ENCODE peak calls at places on chromosome 11, in four cellular contexts. One of them, this sample, is unnamed.

GRCh38 chr11:61800331-61801281 is 7.9 kb downstream of the FEN1 start:
- DNase-seq in HepG2: no peak
- DNase-seq in GM12878: no peak
- DNase-seq in K562: peak; percentile 90
- DNase-seq in this sample: no peak

GRCh38 chr11:59678118-59678812 is 9.4 kb upstream of the PATL1 start:
- DNase-seq in HepG2: no peak
- DNase-seq in GM12878: no peak
- DNase-seq in K562: no peak
- DNase-seq in this sample: no peak

GRCh38 chr11:45920531-45921477 is 1.7 kb upstream of the LARGE2 start:
- DNase-seq in HepG2: no peak
- DNase-seq in GM12878: no peak
- DNase-seq in K562: no peak
- DNase-seq in this sample: no peak

GRCh38 chr11:85626496-85626895 is 648 bp downstream of the DLG2 start:
- DNase-seq in HepG2: no peak
- DNase-seq in GM12878: no peak
- DNase-seq in K562: peak; percentile 13
- DNase-seq in this sample: no peak

GRCh38 chr11:47335733-47336132 is 16.8 kb downstream of the MYBPC3 start:
- DNase-seq in HepG2: no peak
- DNase-seq in GM12878: no peak
- DNase-seq in K562: no peak
- DNase-seq in this sample: no peak

GRCh38 chr11:134098566-134099184 is 29.8 kb downstream of the JAM3 start:
- DNase-seq in HepG2: peak; percentile 18
- DNase-seq in GM12878: no peak
- DNase-seq in K562: peak; percentile 2
- DNase-seq in this sample: no peak

GRCh38 chr11:131809203-131809948 is 439.0 kb downstream of the NTM start:
- DNase-seq in HepG2: no peak
- DNase-seq in GM12878: no peak
- DNase-seq in K562: no peak
- DNase-seq in this sample: no peak

GRCh38 chr11:119979716-119980115 is 158.2 kb downstream of the TRIM29 start:
- DNase-seq in HepG2: no peak
- DNase-seq in GM12878: no peak
- DNase-seq in K562: no peak
- DNase-seq in this sample: no peak

GRCh38 chr11:14234446-14234845 is 124.5 kb downstream of the RRAS2 start:
- DNase-seq in HepG2: no peak
- DNase-seq in GM12878: no peak
- DNase-seq in K562: no peak
- DNase-seq in this sample: no peak

GRCh38 chr11:109132539-109132938 is 289.5 kb upstream of the C11orf87 start:
- DNase-seq in HepG2: no peak
- DNase-seq in GM12878: no peak
- DNase-seq in K562: no peak
- DNase-seq in this sample: no peak

GRCh38 chr11:16512163-16512562 is 155.8 kb upstream of the SOX6 start:
- DNase-seq in HepG2: no peak
- DNase-seq in GM12878: no peak
- DNase-seq in K562: no peak
- DNase-seq in this sample: no peak

GRCh38 chr11:91373497-91373896 is 851.1 kb upstream of the FAT3 start:
- DNase-seq in HepG2: no peak
- DNase-seq in GM12878: no peak
- DNase-seq in K562: no peak
- DNase-seq in this sample: no peak

GRCh38 chr11:93519179-93519578 is 24.0 kb downstream of the SMCO4 start:
- DNase-seq in HepG2: no peak
- DNase-seq in GM12878: no peak
- DNase-seq in K562: no peak
- DNase-seq in this sample: no peak

DNA sequence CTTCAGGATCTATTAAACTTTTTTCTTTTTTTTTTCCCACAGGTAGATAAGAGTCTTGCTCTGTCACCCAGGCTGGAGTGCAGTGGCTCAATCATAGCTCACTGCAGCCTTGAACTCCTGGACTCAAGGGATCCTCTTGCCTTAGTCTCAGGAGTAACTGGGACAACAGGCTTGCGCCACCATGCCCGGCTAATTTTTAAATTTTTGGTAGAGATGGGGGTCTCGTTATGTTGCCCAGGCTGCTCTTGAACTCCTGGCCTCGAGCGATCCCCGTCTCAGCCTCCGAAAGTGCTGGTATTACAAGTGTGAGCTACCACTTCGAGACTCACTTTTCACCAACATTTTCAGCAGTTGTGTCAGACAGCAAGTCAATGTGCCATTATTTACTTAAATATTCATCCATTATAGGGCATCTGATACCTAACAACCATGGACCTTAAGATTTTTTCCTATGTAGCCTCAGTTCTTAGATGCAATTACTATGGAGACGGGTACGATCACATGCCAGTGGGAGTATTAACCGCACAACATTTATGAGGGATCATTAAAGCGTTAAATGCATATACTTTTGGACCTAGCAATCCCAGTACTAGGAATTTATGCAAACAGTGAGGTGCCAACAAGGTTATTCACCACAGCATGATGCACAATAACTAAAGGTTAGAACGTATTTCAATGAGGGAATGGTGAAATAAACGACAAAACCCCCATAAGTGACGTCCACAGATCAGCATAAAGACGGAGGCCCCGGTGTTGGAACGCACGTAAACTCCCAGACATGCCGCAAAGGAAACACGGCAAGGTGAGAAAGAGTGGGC is 753 bp downstream of the SIRT3 start:
- DNase-seq in HepG2: no peak
- DNase-seq in GM12878: no peak
- DNase-seq in K562: no peak
- DNase-seq in this sample: no peak
- TF ChIP-seq FOXK2 in HepG2: no peak
- TF ChIP-seq FOXK2 in GM12878: no peak
- TF ChIP-seq FOXK2 in K562: no peak
- TF ChIP-seq FOXK2 in this sample: no peak

GRCh38 chr11:112485280-112485679 is 224.6 kb upstream of the PLET1 start:
- DNase-seq in HepG2: no peak
- DNase-seq in GM12878: no peak
- DNase-seq in K562: no peak
- DNase-seq in this sample: no peak
- TF ChIP-seq FOXK2 in HepG2: no peak
- TF ChIP-seq FOXK2 in GM12878: no peak
- TF ChIP-seq FOXK2 in K562: no peak
- TF ChIP-seq FOXK2 in this sample: no peak

GRCh38 chr11:35003658-35004057 is 87.2 kb downstream of the PDHX start:
- DNase-seq in HepG2: no peak
- DNase-seq in GM12878: no peak
- DNase-seq in K562: no peak
- DNase-seq in this sample: no peak
- TF ChIP-seq FOXK2 in HepG2: no peak
- TF ChIP-seq FOXK2 in GM12878: no peak
- TF ChIP-seq FOXK2 in K562: no peak
- TF ChIP-seq FOXK2 in this sample: no peak

GRCh38 chr11:89458646-89459045 is 32.5 kb downstream of the NOX4 start:
- DNase-seq in HepG2: no peak
- DNase-seq in GM12878: no peak
- DNase-seq in K562: no peak
- DNase-seq in this sample: no peak

GRCh38 chr11:89456681-89457080 is 34.5 kb downstream of the NOX4 start:
- DNase-seq in HepG2: no peak
- DNase-seq in GM12878: no peak
- DNase-seq in K562: no peak
- DNase-seq in this sample: no peak

GRCh38 chr11:89452780-89453179 is 38.4 kb downstream of the NOX4 start:
- DNase-seq in HepG2: no peak
- DNase-seq in GM12878: no peak
- DNase-seq in K562: no peak
- DNase-seq in this sample: no peak

GRCh38 chr11:89457190-89457589 is 34.0 kb downstream of the NOX4 start:
- DNase-seq in HepG2: no peak
- DNase-seq in GM12878: no peak
- DNase-seq in K562: no peak
- DNase-seq in this sample: no peak
- TF ChIP-seq FOXK2 in HepG2: no peak
- TF ChIP-seq FOXK2 in GM12878: no peak
- TF ChIP-seq FOXK2 in K562: no peak
- TF ChIP-seq FOXK2 in this sample: no peak

GRCh38 chr11:8934735-8935478 is 2.2 kb upstream of the C11orf16 start:
- DNase-seq in HepG2: peak; percentile 18
- DNase-seq in GM12878: no peak
- DNase-seq in K562: peak; percentile 27
- DNase-seq in this sample: no peak
- TF ChIP-seq FOXK2 in HepG2: no peak
- TF ChIP-seq FOXK2 in GM12878: no peak
- TF ChIP-seq FOXK2 in K562: no peak
- TF ChIP-seq FOXK2 in this sample: no peak

This sample was measured in HEK293T.